ENCODE peak calls at places on chromosomes 5 and 9, in eight cellular contexts. A, F, N, O, J, X, M and B are unnamed samples.

GRCh38 chr9:88267283-88267682 is 121.0 kb upstream of the SPIN1 start:
- DNase-seq in O (no peak), J (no peak), X (no peak), N (no peak), A (no peak), M (no peak), F (no peak), B (no peak)

GRCh38 chr9:134501266-134502181 is 140.1 kb upstream of the COL5A1 start:
- DNase-seq in M (no peak), X (no peak), A (no peak), J (no peak), F (no peak), N (no peak), O (no peak), B (no peak)

GRCh38 chr9:3527653-3527960 is 1.8 kb upstream of the RFX3 start:
- DNase-seq in J (no peak), F (no peak), N (no peak), M (no peak), X (no peak), O (no peak), A (no peak), B (no peak)

GRCh38 chr5:30099634-30100033 is 1093.9 kb upstream of the CDH6 start:
- DNase-seq in F (peak; percentile 40), A (no peak), M (no peak), N (no peak), J (no peak), X (no peak), O (no peak), B (peak; percentile 96)

GRCh38 chr5:91307023-91307422 is 76.1 kb downstream of the ARRDC3 start:
- DNase-seq in O (no peak), A (peak; percentile 100), N (peak; percentile 81), F (peak; percentile 96), X (no peak), J (no peak), M (no peak), B (peak; percentile 36)

GRCh38 chr9:117643288-117643654 is 60.9 kb upstream of the TLR4 start:
- DNase-seq in N (no peak), A (no peak), O (no peak), F (no peak), X (no peak), J (no peak), M (no peak), B (no peak)

GRCh38 chr5:127976991-127977717 is 106.4 kb upstream of the SLC12A2 start:
- DNase-seq in O (no peak), F (no peak), X (no peak), N (no peak), A (no peak), M (no peak), J (no peak), B (no peak)

GRCh38 chr5:162299793-162300192 is 232.2 kb downstream of the GABRG2 start:
- DNase-seq in O (no peak), N (no peak), J (no peak), A (no peak), X (no peak), M (no peak), F (no peak), B (no peak)

GRCh38 chr9:36793277-36793676 is 220.6 kb downstream of the MELK start:
- DNase-seq in F (no peak), A (no peak), J (peak; percentile 32), N (no peak), O (no peak), M (no peak), X (no peak), B (no peak)

GRCh38 chr9:18907927-18908625 is 124.9 kb downstream of the SAXO1 start:
- DNase-seq in F (no peak), X (no peak), N (no peak), O (no peak), M (no peak), J (no peak), A (no peak), B (no peak)

GRCh38 chr9:27395484-27395921 is 98.6 kb upstream of the EQTN start:
- DNase-seq in J (no peak), N (no peak), X (no peak), A (peak; percentile 29), O (no peak), M (no peak), F (no peak), B (no peak)

GRCh38 chr5:1323803-1324173 is 21.1 kb downstream of the CLPTM1L start:
- DNase-seq in N (no peak), J (no peak), A (no peak), X (peak; percentile 8), M (no peak), O (no peak), F (no peak), B (no peak)

GRCh38 chr5:1325870-1326546 is 18.9 kb downstream of the CLPTM1L start:
- DNase-seq in F (no peak), O (no peak), M (no peak), J (no peak), N (no peak), X (peak; percentile 21), A (peak; percentile 83), B (peak; percentile 26)

GRCh38 chr5:1324719-1325190 is 20.1 kb downstream of the CLPTM1L start:
- DNase-seq in A (no peak), O (no peak), N (no peak), J (no peak), F (no peak), X (peak; percentile 16), M (no peak), B (no peak)

GRCh38 chr5:1324301-1324700 is 20.6 kb downstream of the CLPTM1L start:
- DNase-seq in X (peak; percentile 8), F (no peak), J (no peak), A (no peak), O (peak; percentile 9), M (no peak), N (no peak), B (no peak)

DNA sequence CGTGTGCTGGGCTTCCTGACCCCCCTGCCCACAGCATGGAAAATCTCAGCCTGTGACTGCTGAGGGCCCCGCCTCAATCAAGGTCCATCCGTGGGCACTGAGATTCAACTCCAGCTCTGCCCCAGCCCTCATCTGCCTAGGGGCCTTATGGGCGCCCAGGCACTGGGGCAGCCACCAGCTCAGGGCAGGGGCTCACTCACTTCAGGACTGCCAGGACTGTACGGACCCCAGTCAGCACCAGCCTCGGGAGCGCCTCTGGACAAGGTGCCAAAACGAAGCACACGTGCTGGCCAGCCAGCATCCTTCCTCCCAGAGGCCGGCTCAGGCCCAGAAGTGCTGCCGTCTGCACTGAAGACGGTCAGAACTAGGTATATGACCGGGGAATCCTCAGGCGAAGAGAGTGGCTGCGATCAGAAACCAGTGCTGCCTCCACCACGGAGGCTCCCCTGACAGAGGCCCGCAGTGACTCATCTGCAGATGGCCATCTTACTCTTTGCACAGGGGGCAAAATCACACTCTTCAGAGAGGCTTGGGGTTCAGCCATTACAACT is 19.6 kb downstream of the CLPTM1L start:
- DNase-seq in F (no peak), N (no peak), O (no peak), J (no peak), X (no peak), A (no peak), M (no peak), B (no peak)
- H3K4me3 ChIP-seq in F (no peak overlapping the region), N (no peak overlapping the region), O (no peak overlapping the region), J (no peak overlapping the region), X (no peak overlapping the region), A (no peak overlapping the region), M (no peak overlapping the region), B (no peak overlapping the region)

DNA sequence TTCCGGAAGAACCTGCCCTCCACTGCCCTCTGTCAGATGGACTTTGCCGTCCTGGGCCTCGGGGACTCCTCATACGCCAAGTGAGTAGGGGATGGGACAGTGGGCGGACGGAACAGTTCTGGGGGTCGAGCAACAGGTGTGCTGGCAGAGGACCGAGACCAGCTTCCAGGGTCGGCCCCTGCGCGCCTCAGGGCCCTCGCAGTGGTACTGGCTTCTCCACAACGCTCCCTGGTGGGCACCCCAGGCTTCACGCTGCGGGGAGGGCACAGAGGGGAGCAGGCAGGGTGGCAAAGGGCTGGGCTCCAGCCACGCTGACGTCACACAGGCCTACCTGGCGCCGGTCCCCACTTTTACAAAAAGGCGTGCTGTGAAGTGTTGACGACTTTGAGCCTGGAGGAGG is 7.0 kb downstream of the NDOR1 start:
- DNase-seq in F (no peak), J (no peak), A (no peak), M (no peak), X (no peak), N (no peak), O (no peak), B (no peak)
- TF ChIP-seq CTCF in F (no peak), J (peak; percentile 22), A (no peak), M (no peak), X (no peak), N (no peak), O (no peak), B (no peak)

GRCh38 chr9:131642496-131643083 is 97.3 kb downstream of the PRRT1B start:
- DNase-seq in N (no peak), M (no peak), J (no peak), F (no peak), X (no peak), O (no peak), A (no peak), B (no peak)

GRCh38 chr9:131640438-131641181 is 95.3 kb downstream of the PRRT1B start:
- DNase-seq in N (no peak), J (no peak), A (no peak), M (no peak), F (no peak), X (peak; percentile 72), O (no peak), B (peak; percentile 69)

GRCh38 chr9:131639771-131640437 is 94.6 kb downstream of the PRRT1B start:
- DNase-seq in J (no peak), M (no peak), X (no peak), F (no peak), N (no peak), A (no peak), O (no peak), B (no peak)

GRCh38 chr9:131645078-131645776 is 94.6 kb downstream of the RAPGEF1 start:
- DNase-seq in O (no peak), X (no peak), F (no peak), A (peak; percentile 36), N (no peak), M (no peak), J (no peak), B (no peak)

DNA sequence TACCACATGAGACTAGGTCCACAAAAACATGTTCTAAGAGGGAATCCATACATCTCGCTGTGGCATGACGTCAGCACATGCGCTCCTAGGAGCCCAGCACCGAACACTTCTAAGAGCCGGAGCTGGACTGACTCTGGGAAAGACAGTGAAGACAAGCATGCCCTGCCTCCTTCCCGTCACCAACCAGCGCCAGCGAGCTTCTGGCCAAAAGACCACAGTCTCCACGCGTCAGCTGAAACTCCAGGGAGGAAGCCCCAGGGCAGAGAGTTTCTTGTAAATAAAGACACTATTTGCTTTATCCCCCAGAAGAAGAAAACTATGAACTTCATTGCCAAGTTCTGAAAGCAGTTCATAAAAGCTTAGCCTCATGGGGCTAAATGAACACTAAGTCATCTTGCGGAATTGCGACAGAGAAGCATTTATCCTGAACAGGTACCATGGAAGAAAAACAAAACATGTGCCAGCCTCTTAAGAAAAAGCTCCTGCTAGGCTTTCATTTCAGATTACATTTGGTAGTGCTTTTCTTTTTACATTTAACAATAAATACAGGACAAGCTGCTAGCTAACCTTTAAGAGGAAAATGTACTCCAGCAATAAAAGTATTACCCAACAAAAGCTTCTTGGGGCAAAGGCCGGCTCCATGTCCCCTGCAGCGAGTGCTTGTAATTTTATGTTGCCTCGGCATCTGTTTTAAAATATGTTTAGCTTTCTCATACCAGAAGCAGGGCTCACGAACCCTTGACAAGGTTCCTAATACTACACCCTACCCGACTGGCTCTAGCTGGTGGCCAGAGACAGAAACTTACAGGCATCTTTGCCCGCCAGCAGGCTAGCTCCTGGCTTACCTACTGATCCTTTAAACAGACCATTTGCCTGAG is 96.5 kb downstream of the PRRT1B start:
- DNase-seq in F (peak; percentile 36), X (no peak), M (no peak), J (no peak), A (no peak), N (no peak), O (no peak), B (peak; percentile 81)
- H3K4me3 ChIP-seq in F (no peak overlapping the region), X (no peak overlapping the region), M (no peak overlapping the region), J (no peak overlapping the region), A (no peak overlapping the region), N (no peak overlapping the region), O (no peak overlapping the region), B (no peak overlapping the region)

GRCh38 chr9:113417370-113417769 is 6.8 kb downstream of the C9orf43 start:
- DNase-seq in J (no peak), M (no peak), O (no peak), A (no peak), N (no peak), F (no peak), X (no peak), B (no peak)
- TF ChIP-seq CTCF in J (peak; percentile 13), M (no peak), O (no peak), A (no peak), N (no peak), F (no peak), X (no peak), B (no peak)